ENCODE peak calls at places on chromosomes 3 and 15, in nine cellular contexts. S is heart left ventricle, U is transverse colon, J is neuronal stem cell, X is colonic mucosa, K is tibial artery, N is psoas muscle, H is heart right ventricle, F is K562. P is an unnamed sample.

GRCh38 chr3:25821746-25822573 is 32.1 kb downstream of the OXSM start:
- DNase-seq in S (no peak), U (no peak), J (no peak), X (no peak), K (no peak), N (no peak), H (no peak), F (no peak), P (no peak)

GRCh38 chr15:52171386-52171785 is 19.8 kb downstream of the GNB5 start:
- DNase-seq in S (no peak), U (no peak), J (no peak), X (no peak), K (no peak), N (no peak), H (no peak), F (no peak), P (no peak)

GRCh38 chr3:68057637-68058320 is 403.4 kb upstream of the SUCLG2 start:
- DNase-seq in S (no peak), U (no peak), J (no peak), X (no peak), K (no peak), N (no peak), H (no peak), F (no peak), P (no peak)

GRCh38 chr3:4245671-4246070 is 57.5 kb upstream of the SETMAR start:
- DNase-seq in S (no peak), U (no peak), J (no peak), X (no peak), K (no peak), N (no peak), H (no peak), F (no peak), P (no peak)

GRCh38 chr3:167102071-167102470 is 278.0 kb downstream of the ZBBX start:
- DNase-seq in S (no peak), U (no peak), J (no peak), X (no peak), K (no peak), N (no peak), H (no peak), F (no peak), P (no peak)

GRCh38 chr3:16048435-16049318 is 125.8 kb upstream of the GALNT15 start:
- DNase-seq in S (peak; percentile 63), U (peak; percentile 50), J (peak; percentile 30), X (peak; percentile 64), K (no peak), N (no peak), H (peak; percentile 68), F (peak; percentile 75), P (peak; percentile 36)

GRCh38 chr3:43707998-43708397 is 17.3 kb downstream of the ABHD5 start:
- DNase-seq in S (no peak), U (no peak), J (no peak), X (no peak), K (no peak), N (no peak), H (no peak), F (no peak), P (peak; percentile 17)

GRCh38 chr3:171825222-171825828 is 15.0 kb upstream of the PLD1 start:
- DNase-seq in S (no peak), U (no peak), J (no peak), X (no peak), K (no peak), N (no peak), H (no peak), F (no peak), P (no peak)

GRCh38 chr3:73148653-73149052 is 87.2 kb downstream of the EBLN2 start:
- DNase-seq in S (no peak), U (no peak), J (no peak), X (no peak), K (no peak), N (no peak), H (no peak), F (no peak), P (no peak)

GRCh38 chr15:73650387-73651126 is 17.4 kb upstream of the NPTN start:
- DNase-seq in S (no peak), U (no peak), J (no peak), X (no peak), K (no peak), N (no peak), H (no peak), F (no peak), P (peak; percentile 43)

GRCh38 chr15:56582785-56583184 is 117.8 kb upstream of the MNS1 start:
- DNase-seq in S (no peak), U (no peak), J (no peak), X (no peak), K (no peak), N (no peak), H (no peak), F (no peak), P (no peak)

GRCh38 chr15:39874890-39875549 is 45.0 kb downstream of the GPR176 start:
- DNase-seq in S (no peak), U (peak; percentile 35), J (no peak), X (peak; percentile 43), K (no peak), N (no peak), H (no peak), F (no peak), P (no peak)

GRCh38 chr15:76285241-76285825 is 25.9 kb downstream of the ETFA start:
- DNase-seq in S (no peak), U (no peak), J (no peak), X (no peak), K (no peak), N (no peak), H (no peak), F (no peak), P (no peak)

GRCh38 chr3:144127014-144127413 is 155.4 kb downstream of the DIPK2A start:
- DNase-seq in S (no peak), U (no peak), J (no peak), X (no peak), K (no peak), N (no peak), H (no peak), F (no peak), P (no peak)

GRCh38 chr3:144129536-144130214 is 158.1 kb downstream of the DIPK2A start:
- DNase-seq in S (no peak), U (no peak), J (no peak), X (no peak), K (no peak), N (no peak), H (no peak), F (no peak), P (no peak)

GRCh38 chr3:144128117-144128892 is 156.7 kb downstream of the DIPK2A start:
- DNase-seq in S (no peak), U (no peak), J (no peak), X (no peak), K (no peak), N (no peak), H (no peak), F (no peak), P (no peak)

GRCh38 chr3:144127700-144128099 is 156.1 kb downstream of the DIPK2A start:
- DNase-seq in S (no peak), U (no peak), J (no peak), X (no peak), K (no peak), N (no peak), H (no peak), F (no peak), P (no peak)
- H3K27ac ChIP-seq in S (no peak overlapping the region), U (no peak overlapping the region), J (no peak overlapping the region), X (no peak overlapping the region), K (no peak overlapping the region), N (no peak overlapping the region), H (no peak overlapping the region), F (no peak overlapping the region), P (no peak overlapping the region)

GRCh38 chr3:192833177-192833890 is 84.3 kb downstream of the MB21D2 start:
- DNase-seq in S (no peak), U (no peak), J (no peak), X (no peak), K (no peak), N (no peak), H (no peak), F (no peak), P (no peak)
- H3K27ac ChIP-seq in S (peak overlapping the region; percentile 44), U (peak overlapping the region; percentile 56), J (no peak overlapping the region), X (no peak overlapping the region), K (peak overlapping the region; percentile 19), N (no peak overlapping the region), H (peak overlapping the region; percentile 24), F (no peak overlapping the region), P (no peak overlapping the region)

GRCh38 chr15:44199393-44199792 is 4.3 kb upstream of the FRMD5 start:
- DNase-seq in S (no peak), U (no peak), J (no peak), X (no peak), K (no peak), N (no peak), H (no peak), F (no peak), P (peak; percentile 11)

GRCh38 chr15:44195151-44195740 is at the start of gene FRMD5:
- DNase-seq in S (peak; percentile 82), U (peak; percentile 92), J (peak; percentile 96), X (peak; percentile 93), K (peak; percentile 82), N (peak; percentile 82), H (peak; percentile 86), F (peak; percentile 56), P (peak; percentile 97)

GRCh38 chr15:44188810-44189209 is 6.3 kb downstream of the FRMD5 start:
- DNase-seq in S (no peak), U (no peak), J (no peak), X (no peak), K (no peak), N (no peak), H (no peak), F (no peak), P (no peak)

GRCh38 chr15:44193651-44194396 is 1.2 kb downstream of the FRMD5 start:
- DNase-seq in S (no peak), U (no peak), J (peak; percentile 11), X (peak; percentile 21), K (no peak), N (no peak), H (no peak), F (no peak), P (peak; percentile 8)

DNA sequence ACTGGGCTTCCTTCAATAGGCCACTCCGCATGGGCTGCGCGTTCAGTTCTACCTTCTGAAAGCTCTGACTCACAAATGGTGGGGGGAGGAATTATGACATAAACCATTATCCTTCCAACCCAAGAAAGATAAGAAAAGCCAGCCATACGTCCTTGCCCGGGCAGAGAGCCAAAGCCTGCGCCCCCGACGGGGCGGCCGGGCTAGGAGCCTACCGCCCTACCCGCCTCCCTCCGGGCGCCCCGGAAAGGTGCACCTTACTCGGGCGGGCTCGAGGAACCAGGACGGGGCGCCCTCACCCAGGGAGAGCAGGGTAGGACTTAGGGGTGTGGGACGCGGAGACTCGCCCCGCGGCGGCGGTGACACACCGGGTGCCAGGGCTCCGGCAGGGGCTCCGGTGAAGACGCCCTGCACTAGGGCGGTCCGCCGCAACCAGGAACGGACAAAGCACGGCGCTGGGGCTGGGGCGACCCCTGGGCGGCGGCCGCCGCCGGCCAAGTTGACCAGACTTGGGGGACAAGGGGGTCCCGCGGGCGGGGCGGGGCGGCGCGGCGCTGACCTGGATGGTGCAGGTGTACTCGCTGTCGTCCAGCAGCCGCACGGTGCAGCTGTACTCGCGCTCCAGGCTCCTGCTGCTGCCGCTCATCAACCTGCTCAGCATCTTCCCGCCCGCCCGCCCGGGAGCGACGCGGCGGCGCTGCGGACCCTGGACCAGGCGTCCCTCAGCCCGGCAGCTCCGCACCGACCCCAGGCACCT is 497 bp downstream of the FRMD5 start:
- DNase-seq in S (peak; percentile 9), U (peak; percentile 58), J (peak; percentile 49), X (peak; percentile 67), K (peak; percentile 65), N (no peak), H (peak; percentile 6), F (peak; percentile 20), P (peak; percentile 75)
- H3K27ac ChIP-seq in S (no peak overlapping the region), U (peak overlapping the region; percentile 81), J (no peak overlapping the region), X (peak overlapping the region; percentile 80), K (no peak overlapping the region), N (no peak overlapping the region), H (peak overlapping the region; percentile 52), F (no peak overlapping the region), P (peak overlapping the region; percentile 14)

GRCh38 chr3:46986782-46987484 is 7.5 kb downstream of the NBEAL2 start:
- DNase-seq in S (no peak), U (no peak), J (no peak), X (no peak), K (no peak), N (peak; percentile 32), H (no peak), F (peak; percentile 96), P (no peak)
- H3K27ac ChIP-seq in S (peak overlapping the region; percentile 76), U (peak overlapping the region; percentile 68), J (no peak overlapping the region), X (peak overlapping the region; percentile 44), K (no peak overlapping the region), N (no peak overlapping the region), H (peak overlapping the region; percentile 15), F (peak overlapping the region; percentile 99), P (no peak overlapping the region)

P was measured in PC-9.